ENCODE peak calls at places on chromosome 10, in five cellular contexts. V, X, F, Z and R are unnamed samples.

GRCh38 chr10:132554053-132554990 is 16.7 kb downstream of the INPP5A start:
- DNase-seq in F (no peak), V (no peak), X (no peak), Z (peak), R (no peak)

GRCh38 chr10:22466763-22467334 is 121.6 kb downstream of the SPAG6 start:
- DNase-seq in V (no peak), Z (no peak), X (no peak), F (no peak), R (no peak)

GRCh38 chr10:16867556-16867955 is 50.3 kb upstream of the RSU1 start:
- DNase-seq in F (no peak), Z (no peak), V (no peak), X (peak), R (no peak)

GRCh38 chr10:44245601-44245938 is 139.3 kb downstream of the CXCL12 start:
- DNase-seq in F (no peak), X (peak), V (peak), Z (peak), R (no peak)

GRCh38 chr10:75617485-75618155 is 186.2 kb downstream of the LRMDA start:
- DNase-seq in F (no peak), Z (no peak), X (no peak), V (no peak), R (no peak)

GRCh38 chr10:87775766-87776165 is 42.3 kb downstream of the ATAD1 start:
- DNase-seq in X (peak), F (no peak), Z (no peak), V (no peak), R (no peak)

GRCh38 chr10:15168296-15168780 is at the start of gene NMT2:
- DNase-seq in X (no peak), V (no peak), Z (peak), F (no peak), R (no peak)

GRCh38 chr10:9069136-9069535 is 1014.6 kb downstream of the GATA3 start:
- DNase-seq in Z (no peak), F (no peak), V (peak), X (no peak), R (no peak)

GRCh38 chr10:11616021-11616420 is 4.6 kb upstream of the USP6NL start:
- DNase-seq in F (no peak), Z (no peak), V (no peak), X (no peak), R (no peak)

GRCh38 chr10:6385683-6386082 is 183.0 kb downstream of the PFKFB3 start:
- DNase-seq in X (peak), Z (no peak), V (peak), F (no peak), R (no peak)

GRCh38 chr10:27745380-27745718 is 270 bp downstream of the MKX start:
- DNase-seq in V (no peak), F (no peak), Z (no peak), X (no peak), R (no peak)

GRCh38 chr10:818010-818409 is 113.5 kb downstream of the LARP4B start:
- DNase-seq in V (no peak), F (no peak), Z (no peak), X (no peak), R (no peak)

GRCh38 chr10:78171633-78172032 is 138.0 kb downstream of the RPS24 start:
- DNase-seq in F (no peak), V (no peak), Z (no peak), X (no peak), R (no peak)

GRCh38 chr10:65358565-65358964 is 1567.3 kb upstream of the LRRTM3 start:
- DNase-seq in X (no peak), V (peak), Z (peak), F (no peak), R (peak)

GRCh38 chr10:71133710-71134686 is 78.4 kb upstream of the UNC5B start:
- DNase-seq in F (no peak), X (no peak), V (no peak), Z (no peak), R (no peak)

GRCh38 chr10:76324283-76324682 is 892.9 kb downstream of the LRMDA start:
- DNase-seq in Z (no peak), F (no peak), X (no peak), V (no peak), R (peak)

GRCh38 chr10:79938728-79939380 is 10.1 kb downstream of the SFTPD start:
- DNase-seq in F (no peak), Z (no peak), V (no peak), X (no peak), R (no peak)

GRCh38 chr10:28684986-28685580 is 7.8 kb downstream of the BAMBI start:
- DNase-seq in F (no peak), Z (no peak), V (peak), X (no peak), R (no peak)

GRCh38 chr10:59887006-59887405 is 19.4 kb downstream of the CCDC6 start:
- DNase-seq in V (no peak), F (no peak), X (peak), Z (no peak), R (no peak)

GRCh38 chr10:43041422-43042342 is 35.2 kb upstream of the RET start:
- DNase-seq in X (no peak), V (no peak), F (no peak), Z (no peak), R (no peak)

GRCh38 chr10:70212879-70213278 is 20.4 kb downstream of the PPA1 start:
- DNase-seq in V (no peak), Z (no peak), F (no peak), X (no peak), R (no peak)

GRCh38 chr10:110305767-110306451 is 1.2 kb upstream of the SMNDC1 start:
- DNase-seq in X (peak), V (peak), Z (peak), F (peak), R (peak)

GRCh38 chr10:75956624-75957023 is 525.2 kb downstream of the LRMDA start:
- DNase-seq in F (no peak), V (peak), X (peak), Z (no peak), R (peak)

GRCh38 chr10:51063659-51064535 is 10.4 kb upstream of the PRKG1 start:
- DNase-seq in F (no peak), V (peak), X (peak), Z (peak), R (no peak)

DNA sequence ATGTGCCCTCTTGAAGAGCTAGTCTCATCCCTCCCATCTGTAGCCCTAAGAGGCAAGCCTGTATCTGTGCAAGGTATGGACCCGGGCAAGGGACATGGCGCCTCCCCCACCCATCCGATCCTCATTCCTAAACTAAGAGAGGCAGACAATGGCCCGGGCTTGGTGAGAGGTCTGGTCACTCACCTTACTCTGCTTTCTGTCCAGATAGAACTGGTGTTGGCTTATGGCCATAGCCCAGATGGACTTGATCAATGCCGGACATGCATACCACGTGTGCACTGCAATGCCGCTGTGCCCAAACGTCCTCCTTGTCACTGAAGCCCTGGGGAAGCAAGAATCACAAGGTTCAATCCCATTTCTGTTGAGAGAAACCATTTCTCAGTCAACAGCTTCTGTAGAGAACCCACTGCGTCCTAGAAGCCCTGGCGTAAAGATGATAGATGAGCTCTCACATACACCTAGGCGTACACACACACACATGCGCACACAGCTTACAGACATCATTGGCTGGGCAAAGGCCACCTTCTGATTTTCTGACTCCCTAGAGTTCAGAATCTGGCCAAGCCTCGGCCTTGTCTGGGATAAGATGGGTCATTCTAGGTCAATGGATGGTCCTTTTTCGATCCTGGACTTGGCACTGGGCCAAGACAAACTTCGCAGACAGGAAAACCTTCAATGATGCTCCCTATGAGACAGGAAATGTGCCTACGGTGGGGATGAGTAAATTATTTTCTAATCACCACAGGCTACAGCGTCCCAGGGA is 114.6 kb downstream of the PRPF18 start:
- DNase-seq in Z (no peak), X (no peak), F (no peak), V (no peak), R (no peak)
- TF ChIP-seq BHLHE40 in Z (no peak), X (no peak), F (no peak), V (no peak), R (no peak)

GRCh38 chr10:52216852-52217251 is 97.2 kb upstream of the DKK1 start:
- DNase-seq in X (peak), F (peak), Z (no peak), V (no peak), R (peak)

GRCh38 chr10:52212802-52213510 is 101.1 kb upstream of the DKK1 start:
- DNase-seq in F (no peak), Z (peak), V (peak), X (no peak), R (no peak)

GRCh38 chr10:52213511-52213831 is 100.6 kb upstream of the DKK1 start:
- DNase-seq in X (peak), V (no peak), Z (peak), F (no peak), R (no peak)

GRCh38 chr10:52217531-52217930 is 96.5 kb upstream of the DKK1 start:
- DNase-seq in Z (no peak), X (no peak), V (no peak), F (no peak), R (no peak)

GRCh38 chr10:52215745-52216361 is 98.2 kb upstream of the DKK1 start:
- DNase-seq in F (peak), X (peak), V (peak), Z (peak), R (peak)
- TF ChIP-seq BHLHE40 in F (no peak), X (no peak), V (no peak), Z (no peak), R (no peak)

GRCh38 chr10:58775960-58776574 is 263.4 kb downstream of the BICC1 start:
- DNase-seq in Z (no peak), X (peak), F (no peak), V (peak), R (no peak)
- TF ChIP-seq BHLHE40 in Z (no peak), X (peak), F (no peak), V (no peak), R (no peak)

GRCh38 chr10:95430231-95430951 is 130.8 kb downstream of the SORBS1 start:
- DNase-seq in X (peak), Z (peak), F (peak), V (peak), R (peak)
- TF ChIP-seq BHLHE40 in X (no peak), Z (no peak), F (no peak), V (no peak), R (no peak)

GRCh38 chr10:48678041-48678440 is 6.6 kb upstream of the WDFY4 start:
- DNase-seq in Z (no peak), V (no peak), X (no peak), F (no peak), R (no peak)

GRCh38 chr10:48682265-48682664 is 2.4 kb upstream of the WDFY4 start:
- DNase-seq in V (no peak), F (no peak), X (no peak), Z (no peak), R (no peak)

GRCh38 chr10:48681749-48682148 is 2.9 kb upstream of the WDFY4 start:
- DNase-seq in V (no peak), X (no peak), Z (no peak), F (no peak), R (no peak)

GRCh38 chr10:48672596-48673255 is 11.9 kb upstream of the WDFY4 start:
- DNase-seq in F (peak), V (no peak), X (no peak), Z (no peak), R (no peak)

DNA sequence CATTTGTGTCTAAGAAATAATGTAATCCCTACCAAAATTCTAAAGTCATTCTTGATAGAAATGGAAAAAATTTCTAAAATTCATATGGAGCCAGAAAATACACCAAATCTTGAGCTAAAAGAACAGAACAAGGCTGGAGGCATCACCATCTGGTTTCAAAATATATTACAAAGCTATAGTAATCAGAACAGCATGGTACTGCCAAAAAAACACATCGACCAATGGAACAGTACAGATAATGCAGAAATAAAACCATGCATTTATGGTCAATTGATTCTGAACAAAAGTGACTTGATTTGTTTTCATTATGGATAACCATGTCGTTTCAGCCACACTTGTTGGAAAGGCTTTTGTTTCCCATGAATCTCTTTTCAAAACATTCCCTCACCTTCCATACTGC is 7.0 kb upstream of the WDFY4 start:
- DNase-seq in V (no peak), X (no peak), Z (no peak), F (no peak), R (no peak)
- TF ChIP-seq BHLHE40 in V (no peak), X (no peak), Z (no peak), F (no peak), R (no peak)

GRCh38 chr10:48446785-48447184 is 140.3 kb downstream of the MAPK8 start:
- DNase-seq in F (no peak), X (no peak), Z (no peak), V (no peak), R (no peak)
- TF ChIP-seq BHLHE40 in F (no peak), X (no peak), Z (no peak), V (no peak), R (no peak)

GRCh38 chr10:102113261-102113955 is 6.8 kb downstream of the LDB1 start:
- DNase-seq in V (no peak), X (no peak), F (no peak), Z (no peak), R (no peak)

GRCh38 chr10:102117391-102118159 is 2.6 kb downstream of the LDB1 start:
- DNase-seq in Z (peak), V (peak), X (peak), F (no peak), R (no peak)

GRCh38 chr10:102113956-102114857 is 6.0 kb downstream of the LDB1 start:
- DNase-seq in V (no peak), F (no peak), X (no peak), Z (no peak), R (no peak)

GRCh38 chr10:102115775-102116174 is 4.4 kb downstream of the LDB1 start:
- DNase-seq in F (no peak), X (peak), V (no peak), Z (no peak), R (no peak)

GRCh38 chr10:102114861-102115618 is 5.1 kb downstream of the LDB1 start:
- DNase-seq in X (peak), V (peak), F (no peak), Z (peak), R (peak)
- TF ChIP-seq BHLHE40 in X (no peak), V (no peak), F (no peak), Z (no peak), R (no peak)